ENCODE peak calls at places on chromosomes 6 and 20, in four cellular contexts. X is adrenal gland, Z is breast epithelium, N is right lobe of liver. P is an unnamed sample.
A peak's percentile ranks its signal among the peaks of the same experiment; 100 is the strongest.

GRCh38 chr6:108165714-108166663 is at the start of gene NR2E1:
- DNase-seq in X (no peak), N (no peak), Z (no peak), P (no peak)

GRCh38 chr6:139230421-139230840 is 61.4 kb downstream of the TXLNB start:
- DNase-seq in N (no peak), X (no peak), Z (no peak), P (no peak)

GRCh38 chr20:219290-220115 is 7.6 kb upstream of the DEFB129 start:
- DNase-seq in Z (no peak), X (no peak), N (no peak), P (peak; percentile 2)

GRCh38 chr6:117601811-117602150 is 530 bp downstream of the GOPC start:
- DNase-seq in N (peak; percentile 32), Z (no peak), X (no peak), P (no peak)

GRCh38 chr6:138424004-138424904 is 20.2 kb downstream of the HEBP2 start:
- DNase-seq in X (no peak), Z (no peak), N (no peak), P (no peak)

GRCh38 chr20:16064991-16065707 is 508.1 kb downstream of the KIF16B start:
- DNase-seq in X (no peak), N (no peak), Z (no peak), P (no peak)

GRCh38 chr20:21615617-21616080 is 89.8 kb upstream of the PAX1 start:
- DNase-seq in N (peak; percentile 65), Z (peak; percentile 71), X (peak; percentile 72), P (peak; percentile 61)

GRCh38 chr6:80769101-80769500 is 662.6 kb downstream of the BCKDHB start:
- DNase-seq in Z (no peak), X (no peak), N (no peak), P (no peak)

GRCh38 chr6:40788661-40789111 is 201.5 kb upstream of the LRFN2 start:
- DNase-seq in N (no peak), Z (no peak), X (no peak), P (peak; percentile 14)

GRCh38 chr6:34630040-34630439 is 66.5 kb downstream of the ILRUN start:
- DNase-seq in Z (no peak), N (no peak), X (no peak), P (no peak)

GRCh38 chr20:49630396-49630951 is 62.5 kb upstream of the PTGIS start:
- DNase-seq in N (no peak), X (no peak), Z (no peak), P (no peak)

GRCh38 chr20:37529214-37529967 is 1.7 kb upstream of the BLCAP start:
- DNase-seq in Z (no peak), X (no peak), N (no peak), P (no peak)

GRCh38 chr6:43709654-43710303 is 22.2 kb upstream of the MRPS18A start:
- DNase-seq in N (no peak), Z (no peak), X (no peak), P (no peak)

GRCh38 chr20:51446656-51447055 is 95.9 kb downstream of the NFATC2 start:
- DNase-seq in Z (no peak), X (no peak), N (peak; percentile 54), P (peak; percentile 49)

GRCh38 chr6:35300848-35301247 is 3.2 kb downstream of the DEF6 start:
- DNase-seq in X (no peak), N (no peak), Z (no peak), P (peak; percentile 27)

GRCh38 chr6:165181951-165182414 is 127.4 kb downstream of the C6orf118 start:
- DNase-seq in N (no peak), X (no peak), Z (no peak), P (no peak)

GRCh38 chr6:84065718-84066290 is 32.2 kb downstream of the MRAP2 start:
- DNase-seq in N (no peak), X (no peak), Z (no peak), P (no peak)

GRCh38 chr20:58116505-58116904 is 111.9 kb downstream of the ANKRD60 start:
- DNase-seq in N (no peak), X (no peak), Z (no peak), P (no peak)

GRCh38 chr20:47509104-47509661 is 7.5 kb downstream of the NCOA3 start:
- DNase-seq in N (no peak), X (no peak), Z (no peak), P (no peak)

GRCh38 chr6:139860193-139860592 is 485.7 kb upstream of the CITED2 start:
- DNase-seq in X (no peak), N (no peak), Z (no peak), P (no peak)

GRCh38 chr6:30759575-30760239 is 15.4 kb upstream of the IER3 start:
- DNase-seq in N (no peak), X (no peak), Z (no peak), P (peak; percentile 48)

GRCh38 chr6:10458287-10458686 is 43.4 kb upstream of the TFAP2A start:
- DNase-seq in X (no peak), N (no peak), Z (no peak), P (no peak)

GRCh38 chr6:11462742-11463414 is 74.7 kb upstream of the TMEM170B start:
- DNase-seq in N (no peak), Z (no peak), X (no peak), P (no peak)

GRCh38 chr6:155493694-155494143 is 38.1 kb upstream of the NOX3 start:
- DNase-seq in N (no peak), Z (no peak), X (peak; percentile 44), P (peak; percentile 27)

GRCh38 chr6:25138024-25138696 is 141.0 kb upstream of the CARMIL1 start:
- DNase-seq in N (peak; percentile 31), Z (no peak), X (peak; percentile 56), P (no peak)

GRCh38 chr6:157672726-157673412 is 150.2 kb upstream of the SNX9 start:
- DNase-seq in N (no peak), X (no peak), Z (no peak), P (no peak)

GRCh38 chr20:51404297-51405060 is 138.0 kb downstream of the NFATC2 start:
- DNase-seq in X (no peak), Z (no peak), N (peak; percentile 46), P (no peak)

GRCh38 chr6:74455786-74456185 is 750.1 kb downstream of the COL12A1 start:
- DNase-seq in Z (no peak), N (no peak), X (no peak), P (no peak)

GRCh38 chr6:170131351-170131750 is 159.5 kb downstream of the DLL1 start:
- DNase-seq in Z (peak; percentile 3), X (no peak), N (no peak), P (peak; percentile 4)

GRCh38 chr6:17472653-17473183 is 79.3 kb downstream of the CAP2 start:
- DNase-seq in N (no peak), Z (no peak), X (no peak), P (no peak)

GRCh38 chr6:136964368-136964767 is 42.3 kb downstream of the SLC35D3 start:
- DNase-seq in Z (no peak), X (no peak), N (no peak), P (no peak)

GRCh38 chr6:97876711-97877110 is 593.7 kb upstream of the MMS22L start:
- DNase-seq in N (no peak), X (no peak), Z (no peak), P (no peak)

GRCh38 chr6:67952948-67953347 is 682.1 kb upstream of the ADGRB3 start:
- DNase-seq in Z (no peak), N (no peak), X (no peak), P (no peak)

GRCh38 chr6:125154184-125155135 is 887 bp downstream of the TPD52L1 start:
- DNase-seq in Z (peak; percentile 59), N (peak; percentile 72), X (peak; percentile 68), P (peak; percentile 63)

GRCh38 chr6:125156496-125156895 is 2.9 kb downstream of the TPD52L1 start:
- DNase-seq in X (no peak), Z (no peak), N (no peak), P (no peak)

GRCh38 chr6:125151715-125152114 is 1.9 kb upstream of the TPD52L1 start:
- DNase-seq in Z (no peak), X (no peak), N (no peak), P (no peak)

GRCh38 chr6:125155344-125155743 is 1.8 kb downstream of the TPD52L1 start:
- DNase-seq in N (no peak), Z (no peak), X (no peak), P (no peak)

DNA sequence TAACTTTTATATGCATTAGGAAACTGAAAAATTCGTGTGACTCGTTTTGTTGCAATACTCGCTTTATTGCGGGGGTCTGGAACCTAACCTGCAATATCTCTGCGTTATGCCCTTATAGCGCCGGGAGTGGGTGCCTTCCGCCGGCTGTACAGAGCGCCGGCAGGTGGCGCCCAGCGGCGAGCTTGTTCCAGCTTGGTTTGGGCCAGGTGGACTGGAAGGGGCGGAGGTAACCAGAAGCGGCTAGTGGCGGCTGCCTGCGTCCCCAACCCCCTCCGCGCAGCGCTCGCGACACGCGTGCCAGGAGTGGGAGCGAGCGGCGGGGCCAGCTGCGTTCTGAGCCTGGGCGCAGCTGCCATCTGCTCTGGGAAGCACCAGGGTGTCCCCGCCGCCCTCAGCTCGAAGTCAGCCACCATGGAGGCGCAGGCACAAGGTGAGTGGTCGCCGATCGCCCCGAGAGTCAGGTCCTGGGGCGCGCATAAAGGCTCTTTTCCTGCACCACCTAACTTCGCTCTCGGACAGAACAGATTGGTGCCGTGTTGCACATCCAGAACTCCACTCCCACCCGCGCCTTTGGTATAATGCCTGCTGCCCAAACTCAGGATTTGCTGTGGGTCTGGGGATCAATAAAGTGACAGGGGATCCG is at the start of gene TPD52L1:
- DNase-seq in N (peak; percentile 89), Z (peak; percentile 85), X (peak; percentile 90), P (peak; percentile 93)
- TF ChIP-seq POLR2A in N (peak; percentile 58), Z (no peak), X (peak; percentile 40), P (peak; percentile 72)

GRCh38 chr20:63284083-63284440 is 8.9 kb upstream of the COL20A1 start:
- DNase-seq in X (no peak), Z (no peak), N (no peak), P (no peak)
- TF ChIP-seq POLR2A in X (no peak), Z (no peak), N (no peak), P (no peak)

GRCh38 chr6:42367353-42368011 is 84.2 kb downstream of the TRERF1 start:
- DNase-seq in X (no peak), N (peak; percentile 26), Z (no peak), P (peak; percentile 31)

GRCh38 chr6:42365021-42365420 is 86.7 kb downstream of the TRERF1 start:
- DNase-seq in N (no peak), X (no peak), Z (no peak), P (no peak)

GRCh38 chr6:42363906-42364859 is 87.5 kb downstream of the TRERF1 start:
- DNase-seq in X (no peak), N (no peak), Z (no peak), P (no peak)

GRCh38 chr6:42366999-42367352 is 84.8 kb downstream of the TRERF1 start:
- DNase-seq in N (no peak), Z (no peak), X (no peak), P (no peak)

DNA sequence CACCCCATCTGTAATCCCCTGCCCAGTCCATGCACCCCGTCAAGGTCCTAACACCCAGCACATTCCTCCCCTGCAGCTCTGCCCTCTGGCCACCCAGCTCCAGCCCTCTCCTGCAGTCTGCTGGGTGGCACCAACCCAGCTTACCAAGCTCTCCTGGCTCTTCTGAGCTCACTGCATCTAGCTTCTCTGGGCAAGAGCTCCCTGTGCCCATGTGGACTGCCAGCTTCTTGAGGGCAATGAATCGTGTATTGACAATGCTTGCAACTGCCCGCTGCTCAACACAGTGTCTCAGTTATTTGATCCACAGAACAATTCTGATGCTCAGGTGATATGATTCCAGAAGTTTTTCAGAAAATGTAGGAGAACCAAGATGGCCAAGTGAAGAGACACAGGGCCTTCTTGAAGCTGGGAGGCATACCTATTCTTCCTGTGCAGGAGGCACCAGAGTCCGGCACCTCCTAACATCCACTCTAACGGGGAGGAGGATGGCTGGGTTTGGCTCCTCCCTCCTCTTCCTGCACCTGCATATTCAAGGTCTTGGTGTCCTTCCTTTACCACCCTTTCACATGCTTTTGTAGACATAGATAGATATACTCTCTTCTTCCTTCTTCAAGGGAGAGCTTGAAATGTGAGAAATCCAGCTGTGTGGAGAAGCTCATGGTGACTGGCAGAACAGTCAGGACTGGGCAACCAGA is 85.6 kb downstream of the TRERF1 start:
- DNase-seq in Z (no peak), X (no peak), N (no peak), P (no peak)
- TF ChIP-seq POLR2A in Z (no peak), X (no peak), N (no peak), P (no peak)

GRCh38 chr6:125749112-125749863 is at the start of gene HEY2:
- DNase-seq in X (peak; percentile 94), Z (peak; percentile 80), N (peak; percentile 96), P (peak; percentile 95)
- TF ChIP-seq POLR2A in X (no peak), Z (peak; percentile 33), N (peak; percentile 98), P (peak; percentile 85)